ENCODE peak calls at places on chromosomes 5 and 9, in eight cellular contexts. J is left colon, M is nucleus accumbens, F is SW480, C is kidney glomerular epithelial cell, Q is left ventricle myocardium inferior, Y is transverse colon, X is head of caudate nucleus. R is an unnamed sample.

GRCh38 chr9:6029581-6029980 is 14.2 kb upstream of the RANBP6 start:
- DNase-seq in J (no peak), M (no peak), F (no peak), C (no peak), Q (no peak), Y (no peak), X (no peak), R (no peak)

GRCh38 chr5:147306351-147306750 is 71.5 kb downstream of the STK32A start:
- DNase-seq in J (no peak), M (no peak), F (no peak), C (no peak), Q (no peak), Y (no peak), X (no peak), R (no peak)

GRCh38 chr9:108130896-108131295 is 641.3 kb upstream of the KLF4 start:
- DNase-seq in J (no peak), M (no peak), F (no peak), C (no peak), Q (no peak), Y (no peak), X (no peak), R (no peak)

GRCh38 chr5:39624268-39624886 is 199.6 kb upstream of the DAB2 start:
- DNase-seq in J (peak), M (no peak), F (peak), C (peak), Q (no peak), Y (peak), X (no peak), R (peak)

GRCh38 chr5:180975338-180975737 is 13.3 kb upstream of the BTNL3 start:
- DNase-seq in J (no peak), M (no peak), F (no peak), C (no peak), Q (no peak), Y (no peak), X (no peak), R (no peak)

GRCh38 chr5:83118471-83118870 is 41.1 kb downstream of the XRCC4 start:
- DNase-seq in J (no peak), M (no peak), F (no peak), C (no peak), Q (no peak), Y (no peak), X (no peak), R (no peak)

GRCh38 chr5:1118231-1118698 is 6.4 kb upstream of the SLC12A7 start:
- DNase-seq in J (no peak), M (no peak), F (peak), C (peak), Q (no peak), Y (no peak), X (peak), R (no peak)

GRCh38 chr9:95077053-95077765 is 240.3 kb downstream of the FANCC start:
- DNase-seq in J (no peak), M (no peak), F (no peak), C (no peak), Q (no peak), Y (no peak), X (peak), R (no peak)

GRCh38 chr9:132572921-132573320 is 9.5 kb upstream of the BARHL1 start:
- DNase-seq in J (no peak), M (no peak), F (no peak), C (no peak), Q (no peak), Y (no peak), X (no peak), R (no peak)

GRCh38 chr5:3216386-3216785 is 379.2 kb upstream of the IRX1 start:
- DNase-seq in J (no peak), M (no peak), F (no peak), C (no peak), Q (no peak), Y (no peak), X (no peak), R (no peak)